ENCODE peak calls at places on chromosomes 6 and 20, in five cellular contexts. G is GM04504; O is stimulated activated CD4-positive, alpha-beta T cell treated with anti-CD3 and anti-CD28 coated beads, Interleukin-4, amount 100 ng/mL, for 24 hours; D is naive thymus-derived CD8-positive, alpha-beta T cell; A is RWPE1. V is an unnamed sample.

GRCh38 chr6:169966312-169967181 is 215.1 kb downstream of the ERMARD start:
- DNase-seq in G (no peak), O (no peak), D (no peak), A (no peak), V (no peak)

GRCh38 chr6:137661601-137662000 is 167.4 kb upstream of the OLIG3 start:
- DNase-seq in G (peak; percentile 9), O (peak; percentile 31), D (peak; percentile 12), A (peak; percentile 48), V (peak; percentile 55)

GRCh38 chr6:132060591-132060990 is 109.4 kb upstream of the CCN2 start:
- DNase-seq in G (no peak), O (no peak), D (no peak), A (peak; percentile 24), V (no peak)

GRCh38 chr6:84967389-84967788 is 203.0 kb upstream of the TBX18 start:
- DNase-seq in G (peak; percentile 13), O (no peak), D (no peak), A (peak; percentile 15), V (no peak)

GRCh38 chr6:1402369-1402768 is 13.0 kb downstream of the FOXF2 start:
- DNase-seq in G (no peak), O (no peak), D (no peak), A (no peak), V (no peak)

GRCh38 chr6:7426447-7427169 is 37.0 kb downstream of the RIOK1 start:
- DNase-seq in G (no peak), O (no peak), D (no peak), A (no peak), V (no peak)

GRCh38 chr20:35773154-35773751 is 1.4 kb downstream of the PHF20 start:
- DNase-seq in G (no peak), O (peak; percentile 37), D (peak; percentile 38), A (no peak), V (peak; percentile 36)

GRCh38 chr6:6730831-6731230 is 142.3 kb downstream of the LY86 start:
- DNase-seq in G (peak; percentile 92), O (no peak), D (no peak), A (peak; percentile 41), V (no peak)

GRCh38 chr6:111625511-111626331 is 20.0 kb upstream of the TRAF3IP2 start:
- DNase-seq in G (no peak), O (no peak), D (no peak), A (no peak), V (peak; percentile 21)

GRCh38 chr20:3222635-3223600 is 13.6 kb downstream of the ITPA start:
- DNase-seq in G (no peak), O (no peak), D (peak; percentile 55), A (no peak), V (peak; percentile 32)

GRCh38 chr6:40517654-40518053 is 69.5 kb downstream of the LRFN2 start:
- DNase-seq in G (no peak), O (no peak), D (no peak), A (no peak), V (no peak)

GRCh38 chr20:34537651-34538050 is 20.9 kb upstream of the MAP1LC3A start:
- DNase-seq in G (no peak), O (no peak), D (no peak), A (no peak), V (no peak)

GRCh38 chr20:57266251-57267157 is at the start of gene BMP7:
- DNase-seq in G (no peak), O (no peak), D (no peak), A (no peak), V (no peak)

GRCh38 chr6:42118162-42119001 is 24.0 kb downstream of the C6orf132 start:
- DNase-seq in G (no peak), O (no peak), D (no peak), A (peak; percentile 68), V (no peak)

GRCh38 chr6:84284428-84285033 is 57.1 kb upstream of the CEP162 start:
- DNase-seq in G (no peak), O (no peak), D (no peak), A (no peak), V (no peak)

GRCh38 chr20:2236266-2236665 is 59.5 kb upstream of the TGM3 start:
- DNase-seq in G (no peak), O (no peak), D (no peak), A (peak; percentile 65), V (no peak)

GRCh38 chr6:7629321-7629720 is 39.3 kb downstream of the SNRNP48 start:
- DNase-seq in G (no peak), O (no peak), D (no peak), A (no peak), V (no peak)

GRCh38 chr20:1353956-1354355 is 25.0 kb upstream of the SDCBP2 start:
- DNase-seq in G (no peak), O (no peak), D (no peak), A (no peak), V (no peak)

GRCh38 chr6:33271098-33271607 is 523 bp downstream of the VPS52 start:
- DNase-seq in G (no peak), O (no peak), D (no peak), A (no peak), V (no peak)